ENCODE peak calls at places on chromosome 19, in ten cellular contexts. D is effector memory CD4-positive, alpha-beta T cell; O is activated CD8-positive, alpha-beta memory T cell treated with anti-CD3 and anti-CD28 coated beads for 1 hour; I is stimulated activated naive CD8-positive, alpha-beta T cell treated with anti-CD3 and anti-CD28 coated beads, Interleukin-15, Interleukin-2, amounts not matched to agents 100 U/mL and 50 U/mL, for 24 hours; P is caudate nucleus; R is NCI-H345; U is activated T-helper 1 cell treated with anti-CD3 and anti-CD28 coated beads, Interleukin-2, amount 50 U/mL, for 16 hours; X is myocyte; C is HS-5; N is glutamatergic neuron. M is an unnamed sample.

GRCh38 chr19:46784262-46785053 is 3.9 kb downstream of the SLC1A5 start:
- DNase-seq in I (peak), C (peak), U (peak), R (peak), O (no peak), P (no peak), X (peak), N (peak), D (no peak), M (no peak)

GRCh38 chr19:18951721-18952281 is 10.8 kb upstream of the HOMER3 start:
- DNase-seq in U (no peak), N (no peak), P (no peak), X (no peak), R (no peak), C (no peak), D (no peak), I (no peak), O (no peak), M (no peak)

GRCh38 chr19:639251-640155 is at the start of gene FGF22:
- DNase-seq in X (peak), O (peak), N (peak), U (peak), R (peak), D (peak), I (peak), P (peak), C (peak), M (peak)

GRCh38 chr19:55253842-55254624 is 4.8 kb downstream of the PPP6R1 start:
- DNase-seq in C (no peak), U (peak), P (no peak), D (peak), X (no peak), I (peak), O (no peak), R (peak), N (no peak), M (no peak)

GRCh38 chr19:18290250-18291018 is 9.0 kb upstream of the JUND start:
- DNase-seq in P (no peak), D (peak), N (no peak), C (no peak), X (peak), U (peak), I (peak), R (no peak), O (peak), M (no peak)

GRCh38 chr19:32223595-32224370 is 121.6 kb upstream of the ZNF507 start:
- DNase-seq in N (no peak), X (no peak), I (peak), D (no peak), P (no peak), C (no peak), U (no peak), R (no peak), O (no peak), M (no peak)

GRCh38 chr19:55495646-55496349 is 7.6 kb downstream of the SSC5D start:
- DNase-seq in O (no peak), N (no peak), U (no peak), C (no peak), D (no peak), I (no peak), P (no peak), R (no peak), X (peak), M (no peak)

GRCh38 chr19:47609885-47610545 is 1.1 kb downstream of the BICRA start:
- DNase-seq in D (peak), C (no peak), O (no peak), I (peak), P (no peak), N (peak), U (peak), R (no peak), X (peak), M (peak)

GRCh38 chr19:49502866-49503581 is 6.8 kb downstream of the RPS11 start:
- DNase-seq in D (no peak), R (peak), P (no peak), N (no peak), X (peak), U (no peak), O (no peak), C (no peak), I (no peak), M (no peak)

GRCh38 chr19:43777163-43777700 is 3.5 kb downstream of the KCNN4 start:
- DNase-seq in P (no peak), I (peak), N (no peak), X (no peak), U (no peak), D (no peak), R (peak), O (no peak), C (no peak), M (peak)

GRCh38 chr19:46015961-46016425 is 6.9 kb downstream of the PGLYRP1 start:
- DNase-seq in I (peak), O (no peak), R (peak), P (no peak), D (peak), C (no peak), U (no peak), X (no peak), N (peak), M (no peak)

GRCh38 chr19:46660601-46661019 is 372 bp downstream of the DACT3 start:
- DNase-seq in R (no peak), N (no peak), X (no peak), C (no peak), P (peak), O (no peak), U (no peak), D (no peak), I (no peak), M (no peak)

GRCh38 chr19:4415352-4415751 is 12.9 kb downstream of the CHAF1A start:
- DNase-seq in I (no peak), R (no peak), X (peak), C (no peak), N (no peak), U (no peak), P (no peak), O (no peak), D (no peak), M (no peak)

GRCh38 chr19:45402469-45403070 is 2.3 kb downstream of the PPP1R13L start:
- DNase-seq in U (no peak), P (no peak), X (peak), I (peak), N (peak), R (no peak), O (no peak), D (no peak), C (no peak), M (no peak)

GRCh38 chr19:45442927-45443461 is 19.3 kb upstream of the ERCC1 start:
- DNase-seq in P (no peak), N (no peak), R (peak), X (no peak), D (peak), C (no peak), O (peak), U (no peak), I (peak), M (no peak)

GRCh38 chr19:17718988-17719711 is at the start of gene MAP1S:
- DNase-seq in O (no peak), C (no peak), I (peak), U (peak), D (peak), R (peak), X (peak), N (peak), P (peak), M (peak)

GRCh38 chr19:37928527-37929286 is 21.7 kb downstream of the SIPA1L3 start:
- DNase-seq in I (no peak), U (no peak), C (no peak), N (no peak), R (no peak), X (no peak), D (no peak), P (no peak), O (no peak), M (no peak)

GRCh38 chr19:18781885-18782527 is 9.1 kb downstream of the COMP start:
- DNase-seq in U (no peak), D (no peak), N (no peak), X (no peak), O (no peak), P (no peak), C (no peak), R (no peak), I (no peak), M (no peak)

GRCh38 chr19:28494466-28494865 is 718.5 kb downstream of the UQCRFS1 start:
- DNase-seq in D (no peak), I (no peak), O (no peak), N (no peak), U (no peak), R (no peak), C (no peak), X (no peak), P (no peak), M (no peak)

GRCh38 chr19:53808710-53809125 is 15.4 kb downstream of the NLRP12 start:
- DNase-seq in C (peak), P (no peak), R (no peak), I (no peak), D (no peak), U (no peak), O (no peak), N (no peak), X (peak), M (no peak)

GRCh38 chr19:33039108-33039599 is 25.5 kb downstream of the RHPN2 start:
- DNase-seq in I (no peak), P (no peak), D (no peak), O (no peak), U (no peak), X (no peak), C (no peak), N (no peak), R (no peak), M (no peak)

GRCh38 chr19:3149526-3150505 is 14.0 kb downstream of the GNA15 start:
- DNase-seq in X (no peak), D (no peak), O (no peak), U (no peak), N (no peak), C (no peak), R (no peak), P (no peak), I (no peak), M (no peak)

GRCh38 chr19:10976200-10976892 is 15.5 kb downstream of the SMARCA4 start:
- DNase-seq in D (no peak), C (no peak), I (no peak), X (no peak), P (no peak), U (no peak), R (no peak), O (no peak), N (no peak), M (no peak)

GRCh38 chr19:12364391-12365093 is 941 bp downstream of the ZNF442 start:
- DNase-seq in C (no peak), I (peak), X (peak), O (no peak), N (peak), U (no peak), D (no peak), R (no peak), P (no peak), M (no peak)

GRCh38 chr19:47444388-47444821 is 25.1 kb upstream of the MEIS3 start:
- DNase-seq in N (peak), I (no peak), X (peak), C (no peak), P (no peak), U (no peak), O (no peak), D (peak), R (no peak), M (no peak)

M was measured in amygdala.